ENCODE peak calls at places on chromosomes 16 and 17, in four cellular contexts. One of them, this sample, is unnamed.

GRCh38 chr17:39600469-39601009 is 7.2 kb downstream of the NEUROD2 start:
- DNase-seq in caudate nucleus: no peak
- DNase-seq in effector memory CD8-positive, alpha-beta T cell: no peak
- DNase-seq in NCI-H774: no peak
- DNase-seq in this sample: no peak

GRCh38 chr17:39920218-39921210 is 2.1 kb upstream of the GSDMB start:
- DNase-seq in NCI-H774: no peak
- DNase-seq in effector memory CD8-positive, alpha-beta T cell: no peak
- DNase-seq in caudate nucleus: no peak
- DNase-seq in this sample: no peak

GRCh38 chr16:12752159-12752558 is 51.5 kb downstream of the CPPED1 start:
- DNase-seq in NCI-H774: no peak
- DNase-seq in caudate nucleus: no peak
- DNase-seq in effector memory CD8-positive, alpha-beta T cell: no peak
- DNase-seq in this sample: no peak

GRCh38 chr17:66855204-66855603 is 20.3 kb downstream of the CACNG5 start:
- DNase-seq in effector memory CD8-positive, alpha-beta T cell: peak
- DNase-seq in caudate nucleus: no peak
- DNase-seq in NCI-H774: no peak
- DNase-seq in this sample: peak

GRCh38 chr17:17043668-17044226 is 1.5 kb downstream of the MPRIP start:
- DNase-seq in NCI-H774: no peak
- DNase-seq in caudate nucleus: no peak
- DNase-seq in effector memory CD8-positive, alpha-beta T cell: no peak
- DNase-seq in this sample: no peak

GRCh38 chr17:77382966-77383612 is 242.3 kb downstream of the SEC14L1 start:
- DNase-seq in caudate nucleus: no peak
- DNase-seq in NCI-H774: no peak
- DNase-seq in effector memory CD8-positive, alpha-beta T cell: no peak
- DNase-seq in this sample: no peak

GRCh38 chr17:69358688-69359596 is 32.0 kb upstream of the ABCA5 start:
- DNase-seq in effector memory CD8-positive, alpha-beta T cell: no peak
- DNase-seq in NCI-H774: no peak
- DNase-seq in caudate nucleus: no peak
- DNase-seq in this sample: no peak

GRCh38 chr17:1082579-1082978 is 85.7 kb downstream of the TIMM22 start:
- DNase-seq in NCI-H774: no peak
- DNase-seq in caudate nucleus: no peak
- DNase-seq in effector memory CD8-positive, alpha-beta T cell: no peak
- DNase-seq in this sample: no peak

GRCh38 chr17:78992542-78993212 is 13.0 kb upstream of the LGALS3BP start:
- DNase-seq in NCI-H774: no peak
- DNase-seq in caudate nucleus: no peak
- DNase-seq in effector memory CD8-positive, alpha-beta T cell: no peak
- DNase-seq in this sample: no peak

GRCh38 chr17:21034350-21035235 is 8.2 kb downstream of the USP22 start:
- DNase-seq in NCI-H774: no peak
- DNase-seq in effector memory CD8-positive, alpha-beta T cell: peak
- DNase-seq in caudate nucleus: no peak
- DNase-seq in this sample: no peak

GRCh38 chr17:64247836-64248235 is 15.2 kb downstream of the TEX2 start:
- DNase-seq in effector memory CD8-positive, alpha-beta T cell: no peak
- DNase-seq in caudate nucleus: no peak
- DNase-seq in NCI-H774: no peak
- DNase-seq in this sample: no peak

GRCh38 chr17:81701288-81702071 is 1.7 kb upstream of the MRPL12 start:
- DNase-seq in caudate nucleus: no peak
- DNase-seq in NCI-H774: no peak
- DNase-seq in effector memory CD8-positive, alpha-beta T cell: no peak
- DNase-seq in this sample: no peak

GRCh38 chr17:64355536-64356303 is 34.9 kb downstream of the PECAM1 start:
- DNase-seq in effector memory CD8-positive, alpha-beta T cell: no peak
- DNase-seq in caudate nucleus: no peak
- DNase-seq in NCI-H774: no peak
- DNase-seq in this sample: no peak

GRCh38 chr16:10668322-10669045 is 26.2 kb downstream of the TEKT5 start:
- DNase-seq in caudate nucleus: peak
- DNase-seq in effector memory CD8-positive, alpha-beta T cell: no peak
- DNase-seq in NCI-H774: no peak
- DNase-seq in this sample: no peak

GRCh38 chr16:11400076-11400475 is 54.8 kb downstream of the RMI2 start:
- DNase-seq in effector memory CD8-positive, alpha-beta T cell: no peak
- DNase-seq in NCI-H774: no peak
- DNase-seq in caudate nucleus: no peak
- DNase-seq in this sample: no peak

GRCh38 chr17:75693500-75694481 is 26.7 kb downstream of the SAP30BP start:
- DNase-seq in effector memory CD8-positive, alpha-beta T cell: no peak
- DNase-seq in NCI-H774: no peak
- DNase-seq in caudate nucleus: peak
- DNase-seq in this sample: no peak

GRCh38 chr16:49487746-49488145 is 114.1 kb downstream of the C16orf78 start:
- DNase-seq in effector memory CD8-positive, alpha-beta T cell: no peak
- DNase-seq in NCI-H774: no peak
- DNase-seq in caudate nucleus: no peak
- DNase-seq in this sample: no peak

GRCh38 chr16:16143038-16143763 is 80.1 kb downstream of the ABCC6 start:
- DNase-seq in NCI-H774: no peak
- DNase-seq in caudate nucleus: no peak
- DNase-seq in effector memory CD8-positive, alpha-beta T cell: no peak
- DNase-seq in this sample: no peak

GRCh38 chr16:64339052-64339770 is 782.7 kb downstream of the CDH11 start:
- DNase-seq in caudate nucleus: no peak
- DNase-seq in effector memory CD8-positive, alpha-beta T cell: no peak
- DNase-seq in NCI-H774: no peak
- DNase-seq in this sample: no peak

GRCh38 chr16:53094013-53094630 is 39.3 kb downstream of the CHD9 start:
- DNase-seq in effector memory CD8-positive, alpha-beta T cell: peak
- DNase-seq in caudate nucleus: peak
- DNase-seq in NCI-H774: peak
- DNase-seq in this sample: peak

GRCh38 chr16:28585674-28586073 is 11.2 kb downstream of the SULT1A2 start:
- DNase-seq in effector memory CD8-positive, alpha-beta T cell: no peak
- DNase-seq in NCI-H774: no peak
- DNase-seq in caudate nucleus: no peak
- DNase-seq in this sample: no peak

This sample was measured in effector CD4-positive, alpha-beta T cell.